ENCODE peak calls at places on chromosome 1, in four cellular contexts. Z, D, V and Q are unnamed samples. For H3K27me3 and H3K9me3, the result is how much of the 10 kb centered on the place peaks cover.

GRCh38 chr1:208682664-208683013 is 438.5 kb upstream of the PLXNA2 start:
- DNase-seq in Z (no peak), D (no peak), V (no peak), Q (no peak)

GRCh38 chr1:181784039-181784683 is 277.4 kb downstream of the ZNF648 start:
- DNase-seq in Z (no peak), D (no peak), V (no peak), Q (no peak)

GRCh38 chr1:119637719-119638118 is 10.3 kb downstream of the ZNF697 start:
- DNase-seq in Z (peak), D (no peak), V (no peak), Q (no peak)

GRCh38 chr1:147808025-147808424 is 47.6 kb upstream of the GJA5 start:
- DNase-seq in Z (no peak), D (no peak), V (no peak), Q (no peak)

GRCh38 chr1:44851308-44851707 is 8.3 kb upstream of the PTCH2 start:
- DNase-seq in Z (no peak), D (no peak), V (no peak), Q (no peak)

GRCh38 chr1:160239582-160240299 is 22.6 kb downstream of the DCAF8 start:
- DNase-seq in Z (no peak), D (no peak), V (no peak), Q (no peak)

GRCh38 chr1:54564312-54565112 is 16.5 kb downstream of the ACOT11 start:
- DNase-seq in Z (no peak), D (no peak), V (no peak), Q (no peak)

GRCh38 chr1:110647254-110647891 is 27.4 kb downstream of the KCNA3 start:
- DNase-seq in Z (peak), D (no peak), V (no peak), Q (no peak)

GRCh38 chr1:150477320-150477719 is 9.9 kb upstream of the TARS2 start:
- DNase-seq in Z (no peak), D (no peak), V (no peak), Q (no peak)

GRCh38 chr1:55129194-55129728 is 85.9 kb downstream of the USP24 start:
- DNase-seq in Z (peak), D (no peak), V (no peak), Q (no peak)

GRCh38 chr1:156508205-156508954 is 7.8 kb upstream of the MEF2D start:
- DNase-seq in Z (peak), D (no peak), V (peak), Q (no peak)

GRCh38 chr1:89821322-89822108 is 683 bp downstream of the LRRC8D start:
- DNase-seq in Z (peak), D (peak), V (peak), Q (peak)

GRCh38 chr1:28199328-28200233 is 23.1 kb upstream of the PTAFR start:
- DNase-seq in Z (no peak), D (no peak), V (no peak), Q (peak)

GRCh38 chr1:40711465-40712404 is 20.2 kb downstream of the NFYC start:
- DNase-seq in Z (peak), D (peak), V (no peak), Q (no peak)

GRCh38 chr1:1616045-1616821 is 933 bp downstream of the MIB2 start:
- DNase-seq in Z (peak), D (peak), V (peak), Q (peak)

DNA sequence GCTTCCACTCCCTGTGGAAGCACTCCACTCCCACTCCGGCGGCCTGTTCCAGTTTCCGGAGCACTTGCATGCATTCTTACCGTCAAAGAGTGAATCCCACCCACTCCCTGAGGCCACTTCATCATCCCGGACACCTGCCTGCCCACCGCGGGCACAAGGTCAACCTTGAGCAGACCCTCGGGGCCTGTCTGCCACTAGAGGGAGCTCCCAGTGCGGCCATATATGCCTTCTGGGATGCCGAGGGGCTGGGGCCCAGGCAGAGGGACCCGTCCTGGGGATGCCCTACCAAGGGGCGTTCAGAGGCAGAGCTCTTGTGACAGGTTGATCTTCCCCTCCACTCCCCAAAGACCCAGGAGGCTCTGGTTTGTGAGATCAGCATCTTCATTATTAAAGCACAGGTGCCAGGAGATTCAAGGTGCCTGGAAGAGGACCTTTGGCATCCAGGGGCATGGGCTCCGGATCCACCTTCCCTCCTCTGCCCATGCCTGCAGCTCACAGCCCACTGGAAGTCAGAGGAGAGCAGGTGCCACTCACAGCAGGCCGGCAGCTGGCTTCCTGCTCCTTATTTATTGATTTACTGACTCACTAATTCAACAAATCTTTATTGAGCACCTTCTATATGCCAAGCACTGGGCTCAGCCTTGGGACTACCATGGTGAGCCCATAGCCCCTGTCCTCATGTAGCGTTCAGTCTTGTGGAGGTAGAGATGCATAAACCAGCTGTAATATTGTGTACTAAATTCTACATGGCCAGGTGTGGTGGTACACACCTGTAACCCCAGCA is 47.3 kb downstream of the UBIAD1 start:
- DNase-seq in Z (no peak), D (no peak), V (no peak), Q (no peak)
- TF ChIP-seq CTCF in Z (peak), D (peak), V (peak), Q (peak)

DNA sequence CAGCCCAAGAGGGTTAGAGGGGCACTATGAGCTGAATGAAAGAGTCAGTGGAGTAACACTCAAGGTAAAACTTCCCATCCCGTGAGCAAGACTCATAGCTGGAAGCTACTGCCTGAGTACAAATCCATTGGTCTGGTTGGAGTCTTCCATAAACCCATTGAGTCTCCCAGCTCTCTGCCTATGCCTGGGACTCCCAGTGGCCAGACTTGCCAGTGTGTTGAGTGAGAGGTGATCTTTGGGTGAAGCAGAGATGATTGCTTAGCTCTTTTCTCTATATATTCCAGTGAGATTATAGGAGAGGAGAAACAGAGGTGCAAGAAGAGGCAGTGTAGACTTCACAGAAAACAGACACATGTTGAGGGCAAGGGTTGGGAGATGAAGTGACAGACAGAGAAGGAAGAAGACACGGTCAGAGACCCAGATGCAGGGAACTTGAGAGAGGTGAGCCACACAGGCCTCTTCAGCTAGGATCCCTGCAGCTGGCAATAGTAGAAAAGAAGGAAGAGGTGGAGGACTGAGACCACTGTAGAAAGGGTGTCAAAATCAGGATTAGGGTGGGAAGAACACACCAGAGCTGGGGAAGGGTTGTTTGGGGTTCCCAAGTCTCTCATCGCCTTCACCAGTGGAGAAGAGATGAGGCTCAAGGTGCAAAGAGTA is 3.7 kb downstream of the FOXD2 start:
- DNase-seq in Z (no peak), D (no peak), V (no peak), Q (no peak)
- H3K27me3 ChIP-seq in Z (half or more), D (under half), V (under half), Q (half or more)

DNA sequence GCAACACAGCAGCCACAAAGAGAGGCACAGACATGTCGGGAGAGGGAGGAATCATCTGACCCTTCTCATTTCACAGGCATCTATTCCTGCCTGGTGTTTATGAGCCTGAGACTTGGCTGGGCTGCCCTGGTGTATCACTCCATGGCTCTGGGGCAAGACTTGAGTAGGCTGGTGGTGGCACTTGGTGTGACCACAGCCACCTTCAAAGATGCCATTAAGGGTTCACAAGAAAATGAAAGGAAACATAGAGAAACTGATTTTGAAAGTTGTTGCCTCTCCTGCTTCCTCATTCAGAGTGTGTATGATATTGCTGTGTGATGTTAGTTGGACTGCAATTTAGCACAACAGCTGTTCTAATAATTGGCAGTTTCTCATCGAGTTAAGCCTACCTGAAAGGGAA is 298.8 kb downstream of the FAM72C start:
- DNase-seq in Z (no peak), D (no peak), V (no peak), Q (no peak)
- H3K9me3 ChIP-seq in Z (under half), D (under half), V (under half), Q (under half)

DNA sequence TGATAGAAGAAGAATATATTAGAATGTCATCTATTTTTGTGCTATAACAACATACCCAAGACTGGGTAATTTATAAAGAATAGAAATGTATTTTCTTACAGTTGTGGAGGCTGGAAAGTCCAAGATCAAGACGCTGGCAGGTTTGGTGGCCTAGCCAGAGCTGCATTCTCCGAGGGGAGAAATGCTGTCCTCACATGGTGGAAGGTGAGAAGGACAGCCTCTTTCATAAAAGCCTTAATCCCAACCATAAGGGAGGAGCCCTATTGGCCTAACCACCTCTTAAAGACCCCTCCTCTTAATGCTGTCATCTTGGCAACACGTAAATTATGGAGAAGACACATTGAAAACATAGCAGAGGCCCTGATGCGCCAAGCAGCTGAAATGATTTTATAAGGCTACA is 60.1 kb upstream of the KAZN start:
- DNase-seq in Z (no peak), D (no peak), V (no peak), Q (no peak)
- TF ChIP-seq CTCF in Z (no peak), D (peak), V (no peak), Q (no peak)

DNA sequence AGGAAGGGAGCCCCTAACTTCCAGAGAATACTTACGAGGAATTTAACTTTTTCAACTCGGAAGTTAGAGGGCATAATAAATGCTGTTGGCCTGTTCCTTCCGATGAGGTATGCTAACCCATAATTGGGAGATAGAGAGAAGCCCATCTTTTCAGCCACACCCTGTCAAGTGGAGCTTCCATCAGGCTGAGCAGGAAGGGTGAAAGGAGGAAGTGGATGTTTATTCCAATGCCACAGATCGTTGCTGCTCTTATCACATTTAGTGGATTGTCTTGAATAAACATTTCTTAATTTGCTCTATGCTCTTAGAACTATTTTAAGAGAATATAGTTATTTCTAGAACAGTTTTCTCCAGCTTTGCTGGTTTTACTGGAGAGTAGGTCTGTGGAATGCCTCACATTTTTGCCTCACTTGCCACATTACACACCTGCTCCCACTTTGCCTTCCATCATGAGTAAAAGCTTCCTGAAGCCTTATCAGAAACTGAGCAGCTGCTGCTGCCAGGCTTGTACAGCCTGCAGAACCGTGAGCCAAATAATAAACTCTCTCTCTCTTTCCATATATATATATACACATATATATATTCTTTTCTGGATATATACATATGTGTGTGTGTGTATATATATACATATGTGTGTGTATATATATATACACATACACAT is 60.0 kb upstream of the RGS21 start:
- DNase-seq in Z (no peak), D (no peak), V (no peak), Q (no peak)
- H3K27me3 ChIP-seq in Z (under half), D (under half), V (under half), Q (under half)

DNA sequence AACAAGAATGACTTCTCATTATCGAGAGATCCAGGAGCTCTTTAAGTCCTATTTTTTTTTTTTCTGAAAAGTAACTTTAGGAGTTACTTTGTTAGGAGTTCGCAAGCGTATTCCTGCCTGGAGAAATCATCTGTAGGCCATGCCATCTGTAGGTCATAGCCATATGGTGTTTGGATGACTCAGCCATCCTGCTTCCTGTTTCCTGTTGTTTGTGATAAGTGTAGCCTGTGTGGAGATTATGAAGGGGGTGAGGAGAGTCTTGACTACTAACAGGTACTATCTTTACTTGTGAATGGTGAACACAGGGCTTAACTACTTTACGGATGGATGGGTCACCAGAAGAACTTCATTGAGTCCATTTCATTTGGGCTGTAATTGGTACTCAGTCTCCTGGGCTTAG is 327.2 kb downstream of the PTPRU start:
- DNase-seq in Z (peak), D (peak), V (no peak), Q (no peak)
- H3K9me3 ChIP-seq in Z (under half), D (under half), V (half or more), Q (half or more)